ENCODE peak calls at places on chromosomes 6 and 20, in six cellular contexts. G is Panc1, P is hepatocyte, Q is GM23248, N is cardiac muscle cell, W is astrocyte. Y is an unnamed sample. For H3K4me1 and H3K36me3, the result is how much of the 10 kb centered on the place peaks cover.

GRCh38 chr6:16670183-16670582 is 91.1 kb downstream of the ATXN1 start:
- DNase-seq in N (peak), G (no peak), P (no peak), Q (no peak), W (no peak), Y (no peak)

GRCh38 chr6:28988536-28989415 is 16.3 kb downstream of the ZNF311 start:
- DNase-seq in G (no peak), W (peak), Q (no peak), P (peak), N (peak), Y (peak)

GRCh38 chr6:45721665-45722064 is 294.0 kb downstream of the CLIC5 start:
- DNase-seq in Q (no peak), G (no peak), P (no peak), N (no peak), W (no peak), Y (no peak)

GRCh38 chr6:93644611-93645010 is 225.3 kb upstream of the EPHA7 start:
- DNase-seq in P (peak), N (peak), W (no peak), G (no peak), Q (no peak), Y (no peak)

GRCh38 chr6:14333556-14334305 is 216.2 kb downstream of the CD83 start:
- DNase-seq in Q (peak), N (no peak), P (no peak), W (peak), G (no peak), Y (no peak)

GRCh38 chr6:100366419-100366818 is 98.3 kb downstream of the SIM1 start:
- DNase-seq in N (no peak), G (no peak), Q (peak), P (peak), W (peak), Y (no peak)

GRCh38 chr6:27139753-27140522 is 107.6 kb upstream of the PRSS16 start:
- DNase-seq in P (peak), G (no peak), Q (no peak), W (no peak), N (peak), Y (no peak)

GRCh38 chr6:83303426-83303825 is 110.3 kb downstream of the RWDD2A start:
- DNase-seq in Q (peak), P (no peak), N (no peak), W (no peak), G (no peak), Y (no peak)

GRCh38 chr6:44627091-44627878 is 239.8 kb downstream of the CDC5L start:
- DNase-seq in W (no peak), P (no peak), N (no peak), Q (no peak), G (no peak), Y (no peak)

GRCh38 chr6:7131390-7131789 is 23.6 kb downstream of the RREB1 start:
- DNase-seq in N (no peak), P (no peak), W (no peak), Q (no peak), G (no peak), Y (no peak)

GRCh38 chr6:119157495-119157827 is 79.0 kb upstream of the FAM184A start:
- DNase-seq in P (no peak), N (no peak), W (no peak), Q (no peak), G (no peak), Y (no peak)

GRCh38 chr6:75691012-75691411 is 58.0 kb upstream of the MYO6 start:
- DNase-seq in Q (peak), N (no peak), P (no peak), G (no peak), W (peak), Y (no peak)

GRCh38 chr6:71082033-71082620 is 125.3 kb upstream of the B3GAT2 start:
- DNase-seq in W (peak), N (no peak), G (no peak), Q (peak), P (no peak), Y (no peak)

GRCh38 chr6:136784271-136784664 is 8.0 kb downstream of the MAP3K5 start:
- DNase-seq in Q (no peak), P (no peak), W (no peak), N (no peak), G (no peak), Y (no peak)

GRCh38 chr6:136782021-136782770 is 10.1 kb downstream of the MAP3K5 start:
- DNase-seq in G (no peak), Q (peak), W (peak), N (no peak), P (no peak), Y (no peak)

GRCh38 chr6:136783495-136784270 is 8.6 kb downstream of the MAP3K5 start:
- DNase-seq in G (no peak), W (no peak), N (no peak), Q (no peak), P (no peak), Y (no peak)

GRCh38 chr6:136780972-136781371 is 11.3 kb downstream of the MAP3K5 start:
- DNase-seq in W (no peak), G (no peak), Q (no peak), N (no peak), P (no peak), Y (no peak)

DNA sequence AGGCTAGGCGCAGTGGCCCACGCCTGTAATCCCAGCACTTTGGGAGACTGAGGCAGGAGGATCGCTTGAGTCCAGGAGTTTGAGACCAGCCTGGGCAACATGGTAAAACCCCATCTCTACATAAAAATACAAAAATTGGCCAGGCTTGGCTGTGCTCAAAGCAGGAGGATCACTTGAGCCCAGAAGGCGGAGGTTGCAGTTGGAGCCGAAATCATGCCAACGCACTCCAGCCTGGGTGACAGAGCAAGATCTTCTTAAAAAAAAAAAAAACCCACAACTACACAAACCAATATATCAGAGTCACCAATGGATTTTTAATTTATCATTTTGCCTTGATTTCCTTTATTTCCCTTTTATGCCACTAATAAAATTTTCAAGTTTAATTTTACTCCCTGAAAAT is 9.3 kb downstream of the MAP3K5 start:
- DNase-seq in G (no peak), P (no peak), Q (no peak), W (no peak), N (no peak), Y (no peak)
- H3K4me1 ChIP-seq in G (under half), P (under half), Q (under half), W (under half), N (under half), Y (half or more)

DNA sequence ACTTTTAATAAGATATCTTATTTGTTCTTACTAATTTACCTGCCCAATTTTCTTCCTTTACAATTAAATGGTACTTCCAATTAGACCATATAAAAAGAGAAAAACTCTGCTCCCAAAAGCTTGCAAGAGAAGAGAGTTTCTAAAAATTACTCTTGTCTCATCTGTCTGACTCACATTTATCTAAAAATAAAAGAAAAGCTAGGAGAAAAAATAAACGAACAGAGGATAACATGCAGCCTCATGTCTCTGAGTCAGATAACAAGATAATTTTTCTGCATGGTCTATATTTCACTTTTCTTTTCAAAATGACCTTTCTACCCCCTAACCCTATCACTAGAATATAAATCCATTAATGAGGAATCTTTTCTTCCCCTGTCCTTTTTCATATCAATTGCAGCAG is 127.2 kb upstream of the TCF21 start:
- DNase-seq in Q (peak), G (no peak), W (peak), N (no peak), P (no peak), Y (no peak)
- H3K27ac ChIP-seq in Q (peak), G (no peak), W (peak), N (no peak), P (no peak), Y (no peak)

DNA sequence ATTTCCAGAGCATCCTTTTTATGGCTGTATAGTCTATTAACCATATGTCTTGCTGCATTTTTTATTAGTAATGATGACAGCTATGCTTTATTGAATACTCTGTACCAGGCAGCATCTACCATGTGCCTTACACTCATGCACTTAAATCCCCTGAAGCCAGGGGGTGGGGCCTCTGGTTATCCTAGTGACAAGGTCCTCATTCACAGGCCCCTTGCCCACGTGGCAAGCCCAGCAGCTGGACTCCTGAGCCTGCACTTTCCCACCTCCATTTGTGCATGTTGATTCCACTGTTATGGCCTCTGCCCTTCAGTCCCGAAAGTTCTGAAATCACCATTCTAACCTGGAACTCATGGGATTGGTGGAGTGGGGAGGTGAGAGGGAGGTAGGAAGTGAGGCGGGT is 22.3 kb downstream of the ACTR5 start:
- DNase-seq in Q (no peak), W (no peak), P (no peak), G (no peak), N (no peak), Y (no peak)
- H3K36me3 ChIP-seq in Q (under half), W (under half), P (under half), G (under half), N (under half), Y (half or more)

DNA sequence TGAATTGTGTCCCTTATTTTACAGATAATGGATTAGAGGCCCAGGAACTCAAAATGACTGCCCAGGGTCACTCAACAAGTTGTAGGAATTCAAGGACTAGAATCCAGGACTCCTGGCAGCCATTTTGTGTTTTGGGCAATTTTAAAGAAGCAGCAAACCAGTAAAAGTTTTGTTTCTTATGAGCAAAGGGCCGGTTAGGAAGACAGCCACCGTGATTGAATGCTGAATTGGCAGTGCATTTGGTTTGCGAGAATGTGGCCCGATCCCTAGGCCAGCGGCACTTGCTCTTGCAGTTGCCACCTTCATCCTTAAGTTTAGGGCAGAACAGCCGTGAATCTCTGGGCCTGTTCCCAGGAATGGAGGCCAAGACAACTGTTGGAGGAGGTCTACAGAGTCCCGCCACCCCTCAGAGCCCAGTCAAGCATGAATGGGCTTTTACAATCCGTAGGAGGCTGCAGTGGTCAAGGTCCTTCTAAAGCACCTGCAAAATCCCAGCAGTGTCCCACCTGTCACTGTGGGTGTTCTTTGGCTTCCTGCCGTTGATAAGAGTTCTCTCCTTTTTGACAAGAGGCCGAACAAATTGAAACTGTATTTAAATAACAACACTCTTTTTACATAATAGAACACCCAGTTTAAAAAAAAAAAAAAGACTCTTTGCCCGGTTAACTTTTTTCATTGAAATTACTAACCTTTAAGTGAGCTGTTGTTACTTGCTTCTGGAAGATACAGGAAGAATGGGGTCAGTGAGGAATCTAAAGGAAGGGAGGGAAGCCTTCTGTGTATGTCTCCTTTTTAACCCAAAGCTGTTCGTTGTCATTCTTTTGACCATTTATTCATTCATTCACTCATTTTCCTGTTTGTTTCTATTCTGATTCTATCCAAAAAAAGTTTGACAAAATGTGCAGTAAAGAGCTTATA is 68.7 kb downstream of the PHACTR2 start:
- DNase-seq in P (no peak), N (peak), W (no peak), G (no peak), Q (no peak), Y (no peak)
- H3K4me1 ChIP-seq in P (half or more), N (under half), W (under half), G (half or more), Q (under half), Y (under half)

GRCh38 chr6:161037873-161038228 is 46.3 kb downstream of the MAP3K4 start:
- DNase-seq in Q (no peak), G (no peak), W (no peak), N (no peak), P (no peak), Y (no peak)
- H3K27ac ChIP-seq in Q (peak), G (no peak), W (peak), N (no peak), P (peak), Y (no peak)

GRCh38 chr20:59334616-59335300 is 34.3 kb downstream of the EDN3 start:
- DNase-seq in Q (no peak), P (no peak), N (no peak), G (no peak), W (no peak), Y (no peak)

GRCh38 chr20:59335401-59335800 is 35.0 kb downstream of the EDN3 start:
- DNase-seq in G (no peak), N (no peak), Q (no peak), W (no peak), P (no peak), Y (no peak)

GRCh38 chr20:59333928-59334327 is 33.5 kb downstream of the EDN3 start:
- DNase-seq in G (no peak), Q (no peak), W (no peak), N (no peak), P (no peak), Y (no peak)

GRCh38 chr20:59331721-59332329 is 31.4 kb downstream of the EDN3 start:
- DNase-seq in Q (no peak), N (peak), W (no peak), G (no peak), P (no peak), Y (no peak)

DNA sequence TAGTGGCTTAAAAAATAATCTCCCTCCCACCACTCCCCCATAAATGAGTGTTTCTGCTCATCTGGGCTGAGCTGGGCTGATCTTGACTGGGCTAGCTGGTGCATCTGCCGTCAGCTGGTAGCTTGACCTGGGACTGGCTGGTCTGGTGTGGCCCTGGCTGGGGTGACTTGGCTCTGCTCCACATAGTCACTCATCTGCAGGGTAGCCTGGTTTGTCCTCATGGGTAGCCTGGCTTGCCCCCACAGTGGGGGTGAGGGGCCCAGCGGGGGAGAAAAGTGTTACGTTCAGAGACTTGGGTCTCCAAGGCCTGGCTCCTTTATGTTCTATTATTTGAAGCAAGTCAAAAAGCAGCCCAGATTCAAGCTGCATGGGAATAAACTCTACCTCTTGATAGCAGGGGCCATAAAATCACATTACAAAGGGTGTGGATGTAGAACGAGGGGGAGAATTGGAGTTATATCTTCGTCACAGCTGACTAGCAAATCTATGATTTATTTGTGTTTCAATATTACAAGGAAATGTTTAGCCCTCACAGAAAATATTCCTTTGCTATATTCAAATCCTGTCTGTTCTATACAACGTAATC is 32.9 kb downstream of the EDN3 start:
- DNase-seq in Q (no peak), N (no peak), W (no peak), G (no peak), P (no peak), Y (no peak)
- H3K36me3 ChIP-seq in Q (under half), N (under half), W (under half), G (under half), P (under half), Y (under half)

DNA sequence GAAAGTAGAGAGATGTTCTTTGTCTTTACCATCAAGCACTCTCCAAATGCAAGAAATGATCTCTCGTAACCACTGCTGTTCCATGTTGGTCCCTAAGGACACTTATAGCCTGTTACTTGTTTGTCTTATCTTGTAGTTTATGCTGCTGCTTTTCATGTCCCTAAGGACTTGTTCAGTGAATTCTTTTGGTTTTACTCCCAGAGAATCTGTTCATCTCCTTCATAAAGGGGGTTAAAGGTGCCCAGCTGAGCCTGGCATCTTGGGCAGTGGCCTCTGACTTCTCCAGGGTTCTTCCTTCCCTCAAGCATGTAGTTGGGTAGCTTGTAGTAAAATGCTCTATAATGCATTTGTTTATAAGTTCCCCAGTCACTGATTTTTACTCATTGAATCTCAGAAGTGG is 864 bp upstream of the PKIG start:
- DNase-seq in W (no peak), G (no peak), P (no peak), Q (no peak), N (no peak), Y (no peak)
- H3K4me1 ChIP-seq in W (under half), G (half or more), P (under half), Q (under half), N (under half), Y (under half)

GRCh38 chr20:63957004-63957689 is 931 bp upstream of the UCKL1 start:
- DNase-seq in N (peak), P (peak), W (peak), G (no peak), Q (peak), Y (peak)
- H3K27ac ChIP-seq in N (peak), P (peak), W (peak), G (peak), Q (peak), Y (peak)

Y was measured in CD4-positive, alpha-beta memory T cell.